ENCODE peak calls at places on chromosome 10, in six cellular contexts. I, Y, X, B, K and G are unnamed samples.

GRCh38 chr10:96369890-96370574 is 11.2 kb upstream of the OPALIN start:
- DNase-seq in B (no peak), Y (no peak), K (no peak), X (no peak), I (peak), G (peak)

GRCh38 chr10:6778992-6779701 is 199.1 kb upstream of the PRKCQ start:
- DNase-seq in I (no peak), K (peak), Y (no peak), X (no peak), B (no peak), G (no peak)

GRCh38 chr10:121005948-121006587 is 154.9 kb downstream of the WDR11 start:
- DNase-seq in X (no peak), Y (no peak), K (no peak), B (no peak), I (no peak), G (no peak)

GRCh38 chr10:1289591-1289990 is 233.4 kb downstream of the WDR37 start:
- DNase-seq in Y (no peak), I (no peak), X (no peak), B (no peak), K (no peak), G (peak)

GRCh38 chr10:130766716-130767115 is 544.8 kb downstream of the TCERG1L start:
- DNase-seq in Y (no peak), X (no peak), B (no peak), I (no peak), K (no peak), G (no peak)

GRCh38 chr10:1185911-1186692 is 129.9 kb downstream of the WDR37 start:
- DNase-seq in Y (no peak), X (no peak), I (no peak), K (no peak), B (no peak), G (no peak)

GRCh38 chr10:124825702-124826101 is 24.1 kb downstream of the ABRAXAS2 start:
- DNase-seq in K (no peak), B (no peak), Y (no peak), X (no peak), I (no peak), G (no peak)

GRCh38 chr10:65861249-65861648 is 1064.6 kb upstream of the LRRTM3 start:
- DNase-seq in Y (no peak), X (peak), I (no peak), K (no peak), B (no peak), G (no peak)

GRCh38 chr10:89867964-89868363 is 166.6 kb downstream of the KIF20B start:
- DNase-seq in I (no peak), B (no peak), K (no peak), Y (no peak), X (no peak), G (no peak)

GRCh38 chr10:13834581-13835286 is 248.0 kb downstream of the PRPF18 start:
- DNase-seq in B (peak), K (peak), I (peak), X (no peak), Y (no peak), G (no peak)

GRCh38 chr10:84811078-84811477 is 482.7 kb downstream of the CCSER2 start:
- DNase-seq in B (no peak), K (no peak), I (no peak), Y (no peak), X (no peak), G (no peak)

GRCh38 chr10:42367532-42368230 is 270.7 kb downstream of the ZNF33B start:
- DNase-seq in X (peak), B (peak), K (peak), Y (no peak), I (peak), G (peak)